ENCODE peak calls at places on chromosome 12, in eight cellular contexts. I is neural progenitor cell; Z is naive thymus-derived CD4-positive, alpha-beta T cell; G is colonic mucosa; F is HCT116; S is mammary epithelial cell; U is CD4-positive, alpha-beta memory T cell; M is left ventricle myocardium inferior. N is an unnamed sample. For H3K4me1, the result is how much of the 10 kb centered on the place peaks cover.

GRCh38 chr12:116295327-116296263 is 18.1 kb upstream of the MED13L start:
- DNase-seq in I (no peak), Z (no peak), G (no peak), F (no peak), S (no peak), U (no peak), M (no peak), N (no peak)

GRCh38 chr12:107748472-107748871 is 12.5 kb downstream of the PRDM4 start:
- DNase-seq in I (no peak), Z (no peak), G (no peak), F (no peak), S (peak), U (no peak), M (no peak), N (no peak)

GRCh38 chr12:39505025-39505424 is 62.1 kb upstream of the KIF21A start:
- DNase-seq in I (peak), Z (no peak), G (no peak), F (no peak), S (peak), U (no peak), M (no peak), N (no peak)

GRCh38 chr12:2893007-2893406 is 2.3 kb downstream of the TULP3 start:
- DNase-seq in I (no peak), Z (no peak), G (no peak), F (no peak), S (peak), U (no peak), M (no peak), N (no peak)

GRCh38 chr12:70756118-70756517 is 118.9 kb upstream of the PTPRB start:
- DNase-seq in I (no peak), Z (no peak), G (no peak), F (no peak), S (peak), U (no peak), M (no peak), N (no peak)

GRCh38 chr12:128747441-128747840 is 76.3 kb downstream of the SLC15A4 start:
- DNase-seq in I (no peak), Z (no peak), G (no peak), F (no peak), S (no peak), U (no peak), M (no peak), N (no peak)

GRCh38 chr12:112992541-112993398 is 14.5 kb downstream of the OAS2 start:
- DNase-seq in I (peak), Z (peak), G (peak), F (peak), S (peak), U (peak), M (peak), N (peak)

GRCh38 chr12:53775478-53776145 is 23.8 kb upstream of the CISTR start:
- DNase-seq in I (no peak), Z (no peak), G (no peak), F (no peak), S (no peak), U (no peak), M (peak), N (no peak)

DNA sequence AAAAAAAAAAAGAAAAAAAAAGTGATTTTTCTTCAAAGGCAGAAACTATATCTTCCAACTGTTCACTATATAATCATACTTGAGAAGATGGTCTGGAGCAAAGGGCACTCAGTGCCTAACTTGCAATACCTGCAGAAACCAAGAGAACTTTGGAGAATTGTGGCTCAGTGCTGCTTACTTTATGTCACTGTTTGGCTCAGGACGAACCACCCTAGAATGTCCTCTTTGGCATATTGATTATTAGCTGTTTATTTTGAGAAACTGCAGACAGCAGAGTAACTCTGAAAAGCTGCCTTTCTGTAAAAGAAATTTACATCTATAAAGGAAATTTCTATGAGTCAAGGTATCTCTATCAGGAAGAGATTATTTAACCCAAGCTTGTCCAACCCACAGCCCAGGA is 100.2 kb downstream of the BBS10 start:
- DNase-seq in I (no peak), Z (no peak), G (no peak), F (no peak), S (no peak), U (no peak), M (no peak), N (no peak)
- H3K4me1 ChIP-seq in I (under half), Z (under half), G (under half), F (under half), S (under half), U (under half), M (under half), N (under half)

GRCh38 chr12:62259311-62259992 is 752 bp upstream of the USP15 start:
- DNase-seq in I (no peak), Z (no peak), G (peak), F (no peak), S (no peak), U (no peak), M (no peak), N (no peak)
- H3K4me1 ChIP-seq in I (under half), Z (under half), G (under half), F (under half), S (under half), U (half or more), M (half or more), N (under half)

DNA sequence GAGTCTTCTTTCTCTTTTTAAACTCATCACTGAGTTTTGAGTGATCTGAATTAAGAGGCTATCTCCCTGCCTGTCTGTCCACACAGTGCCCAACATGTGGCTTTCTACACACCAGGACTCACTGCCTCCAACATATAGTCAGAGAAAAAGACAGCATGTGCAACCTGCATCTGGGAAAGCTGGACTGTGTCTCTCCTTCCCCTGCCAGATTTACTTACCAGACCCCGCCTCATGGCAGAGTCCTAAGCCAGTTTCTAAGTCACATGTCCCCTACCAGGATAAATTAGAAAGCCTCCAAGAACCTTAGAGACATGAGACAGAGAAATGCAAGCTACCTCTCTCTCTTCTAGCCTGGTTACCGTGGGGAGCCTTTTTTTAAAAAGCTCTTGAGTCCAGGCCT is 2.7 kb upstream of the HDAC7 start:
- DNase-seq in I (no peak), Z (no peak), G (no peak), F (no peak), S (no peak), U (no peak), M (no peak), N (no peak)
- H3K4me1 ChIP-seq in I (under half), Z (half or more), G (under half), F (half or more), S (half or more), U (half or more), M (half or more), N (under half)

GRCh38 chr12:25482637-25483036 is 70.4 kb downstream of the LMNTD1 start:
- DNase-seq in I (no peak), Z (no peak), G (no peak), F (no peak), S (no peak), U (no peak), M (no peak), N (no peak)

GRCh38 chr12:25477217-25477616 is 75.9 kb downstream of the LMNTD1 start:
- DNase-seq in I (no peak), Z (no peak), G (no peak), F (no peak), S (no peak), U (no peak), M (no peak), N (no peak)

DNA sequence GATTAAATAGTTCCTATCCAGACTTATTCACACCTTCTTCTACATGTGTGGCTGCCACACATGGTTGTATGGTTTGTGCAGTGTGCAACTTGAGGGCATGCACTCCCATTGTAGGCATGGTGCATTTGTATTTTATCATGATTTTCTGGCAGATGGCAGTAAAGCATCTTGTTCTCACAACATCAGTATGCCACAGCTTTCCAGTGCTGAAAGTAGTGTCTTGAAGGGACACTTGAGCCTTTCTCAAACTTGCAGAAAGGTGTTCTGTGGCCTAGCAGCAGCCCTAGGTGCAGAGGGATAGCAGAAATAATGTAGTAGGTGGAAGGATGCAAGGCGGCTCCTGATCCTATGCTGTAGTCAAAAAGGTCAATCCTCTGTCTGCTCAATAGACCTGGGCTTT is 72.9 kb downstream of the LMNTD1 start:
- DNase-seq in I (no peak), Z (no peak), G (no peak), F (no peak), S (no peak), U (no peak), M (no peak), N (no peak)
- H3K4me1 ChIP-seq in I (under half), Z (under half), G (under half), F (under half), S (under half), U (under half), M (under half), N (under half)